ENCODE peak calls at places on chromosome 20, in seven cellular contexts. H is NT2/D1, Y is nephron progenitor cell, B is HFF-Myc, A is fibroblast of the aortic adventitia, O is progenitor cell of endocrine pancreas, Z is AG09319. W is an unnamed sample.

GRCh38 chr20:42610070-42610469 is 579.6 kb downstream of the PTPRT start:
- DNase-seq in H (no peak), Y (no peak), B (no peak), A (no peak), O (no peak), Z (no peak), W (no peak)

GRCh38 chr20:10660661-10661060 is 13.1 kb downstream of the JAG1 start:
- DNase-seq in H (no peak), Y (no peak), B (no peak), A (no peak), O (no peak), Z (no peak), W (no peak)

GRCh38 chr20:59787186-59787890 is 146.1 kb downstream of the SYCP2 start:
- DNase-seq in H (no peak), Y (no peak), B (no peak), A (no peak), O (no peak), Z (no peak), W (no peak)

GRCh38 chr20:33408716-33409654 is 7.7 kb upstream of the CDK5RAP1 start:
- DNase-seq in H (no peak), Y (no peak), B (no peak), A (no peak), O (no peak), Z (no peak), W (no peak)

GRCh38 chr20:25574411-25574810 is 10.9 kb downstream of the NINL start:
- DNase-seq in H (no peak), Y (no peak), B (no peak), A (peak; percentile 49), O (no peak), Z (no peak), W (no peak)

GRCh38 chr20:17931513-17931912 is 37.1 kb downstream of the SNX5 start:
- DNase-seq in H (no peak), Y (no peak), B (no peak), A (no peak), O (no peak), Z (no peak), W (no peak)

GRCh38 chr20:64077094-64077493 is 2.2 kb downstream of the RGS19 start:
- DNase-seq in H (no peak), Y (no peak), B (no peak), A (no peak), O (no peak), Z (no peak), W (no peak)

GRCh38 chr20:58228484-58229197 is at the start of gene ANKRD60:
- DNase-seq in H (no peak), Y (peak; percentile 70), B (no peak), A (peak; percentile 34), O (no peak), Z (no peak), W (no peak)

GRCh38 chr20:49318430-49319203 is 40.8 kb upstream of the ZNFX1 start:
- DNase-seq in H (no peak), Y (peak; percentile 59), B (no peak), A (no peak), O (peak; percentile 21), Z (no peak), W (no peak)

W was measured in iPS DF 6.9.